ENCODE peak calls at places on chromosomes 5 and 9, in seven cellular contexts. One of them, this sample, is unnamed.

GRCh38 chr9:69097053-69097452 is 61.5 kb downstream of the FXN start:
- DNase-seq in HCT116: no peak
- DNase-seq in prostate gland: peak; percentile 45
- DNase-seq in IMR-90: peak; percentile 84
- DNase-seq in heart left ventricle: no peak
- DNase-seq in mammary epithelial cell: peak; percentile 93
- DNase-seq in brain microvascular endothelial cell: peak; percentile 59
- DNase-seq in this sample: no peak

GRCh38 chr5:180723936-180724335 is 15.9 kb downstream of the OR2Y1 start:
- DNase-seq in HCT116: no peak
- DNase-seq in prostate gland: no peak
- DNase-seq in IMR-90: no peak
- DNase-seq in heart left ventricle: no peak
- DNase-seq in mammary epithelial cell: no peak
- DNase-seq in brain microvascular endothelial cell: no peak
- DNase-seq in this sample: no peak

GRCh38 chr9:22682536-22683392 is 236.1 kb downstream of the DMRTA1 start:
- DNase-seq in HCT116: no peak
- DNase-seq in prostate gland: no peak
- DNase-seq in IMR-90: peak; percentile 89
- DNase-seq in heart left ventricle: no peak
- DNase-seq in mammary epithelial cell: peak; percentile 62
- DNase-seq in brain microvascular endothelial cell: no peak
- DNase-seq in this sample: peak; percentile 18

GRCh38 chr9:133005957-133006356 is 24.8 kb upstream of the GTF3C5 start:
- DNase-seq in HCT116: no peak
- DNase-seq in prostate gland: no peak
- DNase-seq in IMR-90: no peak
- DNase-seq in heart left ventricle: no peak
- DNase-seq in mammary epithelial cell: no peak
- DNase-seq in brain microvascular endothelial cell: no peak
- DNase-seq in this sample: no peak

GRCh38 chr9:89078860-89079259 is 87.6 kb downstream of the S1PR3 start:
- DNase-seq in HCT116: no peak
- DNase-seq in prostate gland: no peak
- DNase-seq in IMR-90: peak; percentile 57
- DNase-seq in heart left ventricle: no peak
- DNase-seq in mammary epithelial cell: no peak
- DNase-seq in brain microvascular endothelial cell: peak; percentile 31
- DNase-seq in this sample: no peak

GRCh38 chr5:139760066-139761056 is 35.2 kb upstream of the PSD2 start:
- DNase-seq in HCT116: no peak
- DNase-seq in prostate gland: no peak
- DNase-seq in IMR-90: peak; percentile 51
- DNase-seq in heart left ventricle: no peak
- DNase-seq in mammary epithelial cell: no peak
- DNase-seq in brain microvascular endothelial cell: peak; percentile 19
- DNase-seq in this sample: no peak

GRCh38 chr9:92247981-92248380 is 45.5 kb downstream of the IARS1 start:
- DNase-seq in HCT116: no peak
- DNase-seq in prostate gland: no peak
- DNase-seq in IMR-90: no peak
- DNase-seq in heart left ventricle: no peak
- DNase-seq in mammary epithelial cell: no peak
- DNase-seq in brain microvascular endothelial cell: no peak
- DNase-seq in this sample: no peak

GRCh38 chr9:87063883-87064282 is 116.6 kb upstream of the GAS1 start:
- DNase-seq in HCT116: no peak
- DNase-seq in prostate gland: no peak
- DNase-seq in IMR-90: peak; percentile 64
- DNase-seq in heart left ventricle: no peak
- DNase-seq in mammary epithelial cell: peak; percentile 66
- DNase-seq in brain microvascular endothelial cell: peak; percentile 64
- DNase-seq in this sample: no peak

GRCh38 chr9:69122086-69122390 is 52.0 kb upstream of the TJP2 start:
- DNase-seq in HCT116: no peak
- DNase-seq in prostate gland: peak; percentile 74
- DNase-seq in IMR-90: peak; percentile 61
- DNase-seq in heart left ventricle: peak; percentile 70
- DNase-seq in mammary epithelial cell: peak; percentile 67
- DNase-seq in brain microvascular endothelial cell: peak; percentile 53
- DNase-seq in this sample: peak; percentile 73

GRCh38 chr5:71782771-71783770 is 64.0 kb downstream of the CARTPT start:
- DNase-seq in HCT116: peak; percentile 59
- DNase-seq in prostate gland: peak; percentile 75
- DNase-seq in IMR-90: peak; percentile 75
- DNase-seq in heart left ventricle: peak; percentile 80
- DNase-seq in mammary epithelial cell: peak; percentile 47
- DNase-seq in brain microvascular endothelial cell: peak; percentile 81
- DNase-seq in this sample: peak; percentile 86

GRCh38 chr9:72440383-72440782 is 75.4 kb upstream of the ZFAND5 start:
- DNase-seq in HCT116: no peak
- DNase-seq in prostate gland: no peak
- DNase-seq in IMR-90: no peak
- DNase-seq in heart left ventricle: no peak
- DNase-seq in mammary epithelial cell: no peak
- DNase-seq in brain microvascular endothelial cell: no peak
- DNase-seq in this sample: no peak

GRCh38 chr9:34405719-34406118 is 29.0 kb upstream of the MYORG start:
- DNase-seq in HCT116: no peak
- DNase-seq in prostate gland: no peak
- DNase-seq in IMR-90: peak; percentile 71
- DNase-seq in heart left ventricle: no peak
- DNase-seq in mammary epithelial cell: no peak
- DNase-seq in brain microvascular endothelial cell: peak; percentile 42
- DNase-seq in this sample: no peak

GRCh38 chr9:131717719-131718460 is 22.0 kb downstream of the RAPGEF1 start:
- DNase-seq in HCT116: no peak
- DNase-seq in prostate gland: no peak
- DNase-seq in IMR-90: no peak
- DNase-seq in heart left ventricle: no peak
- DNase-seq in mammary epithelial cell: no peak
- DNase-seq in brain microvascular endothelial cell: no peak
- DNase-seq in this sample: no peak

GRCh38 chr5:10324519-10325370 is 17.0 kb upstream of the CMBL start:
- DNase-seq in HCT116: no peak
- DNase-seq in prostate gland: no peak
- DNase-seq in IMR-90: no peak
- DNase-seq in heart left ventricle: no peak
- DNase-seq in mammary epithelial cell: no peak
- DNase-seq in brain microvascular endothelial cell: no peak
- DNase-seq in this sample: no peak

GRCh38 chr5:9653061-9653460 is 22.9 kb upstream of the TAS2R1 start:
- DNase-seq in HCT116: no peak
- DNase-seq in prostate gland: no peak
- DNase-seq in IMR-90: no peak
- DNase-seq in heart left ventricle: no peak
- DNase-seq in mammary epithelial cell: no peak
- DNase-seq in brain microvascular endothelial cell: no peak
- DNase-seq in this sample: no peak

GRCh38 chr9:107176701-107177100 is 106.4 kb upstream of the RAD23B start:
- DNase-seq in HCT116: no peak
- DNase-seq in prostate gland: no peak
- DNase-seq in IMR-90: peak; percentile 28
- DNase-seq in heart left ventricle: no peak
- DNase-seq in mammary epithelial cell: no peak
- DNase-seq in brain microvascular endothelial cell: no peak
- DNase-seq in this sample: peak; percentile 21

GRCh38 chr5:30574761-30575160 is 618.7 kb upstream of the CDH6 start:
- DNase-seq in HCT116: no peak
- DNase-seq in prostate gland: no peak
- DNase-seq in IMR-90: peak; percentile 4
- DNase-seq in heart left ventricle: no peak
- DNase-seq in mammary epithelial cell: no peak
- DNase-seq in brain microvascular endothelial cell: no peak
- DNase-seq in this sample: no peak

GRCh38 chr5:146425023-146425422 is 22.1 kb upstream of the TCERG1 start:
- DNase-seq in HCT116: no peak
- DNase-seq in prostate gland: no peak
- DNase-seq in IMR-90: no peak
- DNase-seq in heart left ventricle: no peak
- DNase-seq in mammary epithelial cell: no peak
- DNase-seq in brain microvascular endothelial cell: no peak
- DNase-seq in this sample: no peak

GRCh38 chr5:146427619-146427997 is 19.5 kb upstream of the TCERG1 start:
- DNase-seq in HCT116: no peak
- DNase-seq in prostate gland: no peak
- DNase-seq in IMR-90: no peak
- DNase-seq in heart left ventricle: no peak
- DNase-seq in mammary epithelial cell: no peak
- DNase-seq in brain microvascular endothelial cell: no peak
- DNase-seq in this sample: no peak

GRCh38 chr5:146428658-146429057 is 18.5 kb upstream of the TCERG1 start:
- DNase-seq in HCT116: no peak
- DNase-seq in prostate gland: peak; percentile 85
- DNase-seq in IMR-90: no peak
- DNase-seq in heart left ventricle: no peak
- DNase-seq in mammary epithelial cell: peak; percentile 72
- DNase-seq in brain microvascular endothelial cell: no peak
- DNase-seq in this sample: no peak

GRCh38 chr5:146426305-146426704 is 20.8 kb upstream of the TCERG1 start:
- DNase-seq in HCT116: no peak
- DNase-seq in prostate gland: no peak
- DNase-seq in IMR-90: no peak
- DNase-seq in heart left ventricle: no peak
- DNase-seq in mammary epithelial cell: no peak
- DNase-seq in brain microvascular endothelial cell: no peak
- DNase-seq in this sample: no peak

DNA sequence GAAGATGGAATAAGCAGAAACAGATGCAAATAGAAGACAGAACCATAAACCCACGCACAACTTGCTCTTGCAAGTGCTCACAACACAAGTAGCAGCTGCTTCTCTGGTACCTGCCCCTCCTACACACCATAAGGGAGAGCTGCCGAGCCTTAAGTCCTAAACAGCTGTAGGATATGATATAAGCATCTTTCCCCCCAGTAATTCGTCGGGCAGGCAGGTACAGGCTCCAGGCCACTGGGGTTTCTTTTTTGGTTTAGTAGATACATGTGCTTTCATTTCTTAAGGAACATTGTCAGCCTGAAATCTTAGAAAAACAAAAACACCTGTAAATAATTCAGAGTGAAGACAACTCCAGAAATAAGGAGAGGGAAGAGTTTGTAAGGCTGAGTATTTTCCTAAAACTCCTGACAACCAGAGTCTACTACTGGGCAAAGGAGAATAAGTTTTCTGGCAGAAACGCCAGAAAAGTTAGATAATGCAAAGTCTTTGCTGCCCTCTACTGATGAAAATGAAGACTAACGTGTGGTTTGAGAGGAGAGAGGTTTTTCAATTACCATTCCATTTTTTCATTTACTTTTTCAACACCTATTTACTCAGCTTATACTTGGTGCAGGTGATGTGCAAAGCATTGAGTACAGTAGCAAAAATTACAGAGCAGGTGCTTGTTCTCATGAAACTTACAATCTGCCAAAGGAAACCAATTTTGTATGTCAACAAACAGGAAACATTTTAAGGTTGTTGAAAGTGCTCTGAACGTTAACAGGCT is 20.1 kb upstream of the TCERG1 start:
- DNase-seq in HCT116: peak; percentile 26
- DNase-seq in prostate gland: no peak
- DNase-seq in IMR-90: peak; percentile 52
- DNase-seq in heart left ventricle: no peak
- DNase-seq in mammary epithelial cell: peak; percentile 43
- DNase-seq in brain microvascular endothelial cell: peak; percentile 16
- DNase-seq in this sample: no peak
- TF ChIP-seq CTCF in HCT116: peak; percentile 60
- TF ChIP-seq CTCF in prostate gland: no peak
- TF ChIP-seq CTCF in IMR-90: peak; percentile 73
- TF ChIP-seq CTCF in heart left ventricle: peak; percentile 60
- TF ChIP-seq CTCF in mammary epithelial cell: peak; percentile 53
- TF ChIP-seq CTCF in brain microvascular endothelial cell: peak; percentile 49
- TF ChIP-seq CTCF in this sample: peak; percentile 70

GRCh38 chr9:114501786-114502682 is 3.2 kb downstream of the WHRN start:
- DNase-seq in HCT116: no peak
- DNase-seq in prostate gland: peak; percentile 31
- DNase-seq in IMR-90: peak; percentile 81
- DNase-seq in heart left ventricle: no peak
- DNase-seq in mammary epithelial cell: peak; percentile 57
- DNase-seq in brain microvascular endothelial cell: peak; percentile 24
- DNase-seq in this sample: no peak
- H3K4me3 ChIP-seq in HCT116: no peak overlapping the region
- H3K4me3 ChIP-seq in prostate gland: peak overlapping the region; percentile 6
- H3K4me3 ChIP-seq in IMR-90: no peak overlapping the region
- H3K4me3 ChIP-seq in heart left ventricle: no peak overlapping the region
- H3K4me3 ChIP-seq in mammary epithelial cell: peak overlapping the region; percentile 28
- H3K4me3 ChIP-seq in brain microvascular endothelial cell: no peak overlapping the region
- H3K4me3 ChIP-seq in this sample: no peak overlapping the region

DNA sequence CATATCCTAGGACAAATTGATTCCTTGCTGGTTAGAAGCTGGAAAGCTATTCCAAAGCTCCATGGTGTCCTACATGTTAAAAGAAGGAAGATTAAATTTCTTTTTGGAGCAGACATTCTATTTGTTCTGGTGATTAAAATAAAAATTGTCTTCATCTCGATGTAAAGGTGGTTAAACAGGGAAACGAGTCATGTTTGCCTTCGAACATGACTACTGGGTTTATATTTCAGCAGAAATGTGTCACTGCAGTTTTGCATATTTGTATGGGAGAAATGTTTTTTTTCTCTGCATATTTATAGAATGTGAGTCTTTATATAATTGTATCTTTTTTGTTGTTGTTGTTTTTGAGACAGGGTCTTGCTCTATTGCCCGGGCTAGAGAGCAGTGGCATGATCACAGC is 36.4 kb downstream of the ADAMTS12 start:
- DNase-seq in HCT116: no peak
- DNase-seq in prostate gland: no peak
- DNase-seq in IMR-90: peak; percentile 36
- DNase-seq in heart left ventricle: no peak
- DNase-seq in mammary epithelial cell: peak; percentile 47
- DNase-seq in brain microvascular endothelial cell: no peak
- DNase-seq in this sample: no peak
- H3K27ac ChIP-seq in HCT116: no peak overlapping the region
- H3K27ac ChIP-seq in prostate gland: no peak overlapping the region
- H3K27ac ChIP-seq in IMR-90: no peak overlapping the region
- H3K27ac ChIP-seq in heart left ventricle: no peak overlapping the region
- H3K27ac ChIP-seq in mammary epithelial cell: peak overlapping the region; percentile 36
- H3K27ac ChIP-seq in brain microvascular endothelial cell: peak overlapping the region; percentile 95
- H3K27ac ChIP-seq in this sample: no peak overlapping the region

DNA sequence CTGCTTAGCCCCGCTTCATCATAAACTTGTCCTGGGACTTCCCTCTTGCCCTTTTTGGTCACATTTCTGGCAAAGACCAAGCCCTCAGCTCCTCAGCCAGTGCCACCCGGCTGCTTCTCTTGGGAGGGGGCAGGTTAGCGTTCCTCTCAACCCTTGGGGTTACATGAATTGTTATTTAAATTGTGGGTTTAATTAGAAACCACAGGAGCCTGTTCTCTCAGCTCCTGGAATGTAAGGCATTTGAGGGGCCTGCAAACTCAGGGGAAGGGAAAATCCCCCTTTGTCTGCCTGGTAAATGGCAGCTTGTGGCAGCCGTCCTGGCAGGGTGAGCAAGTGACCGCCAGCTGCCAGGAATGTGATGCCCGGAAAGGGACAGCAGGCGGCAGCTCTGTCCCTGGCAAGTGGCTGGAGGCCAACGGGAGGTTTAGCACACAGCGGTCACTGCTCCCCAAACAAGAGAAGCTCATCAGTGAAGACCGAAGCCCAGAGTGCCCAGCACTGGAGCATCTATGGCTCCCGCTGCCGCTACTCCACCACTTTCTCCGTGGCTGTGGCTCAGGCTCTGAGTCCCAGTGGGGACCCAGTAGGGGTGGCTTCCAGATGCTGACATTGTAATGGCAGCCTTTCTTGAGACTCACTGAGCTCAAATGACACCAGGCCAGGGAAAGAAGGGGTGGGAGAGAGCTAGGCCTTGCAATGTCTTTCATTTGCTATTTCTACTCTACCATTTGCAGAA is 51.7 kb downstream of the SHB start:
- DNase-seq in HCT116: no peak
- DNase-seq in prostate gland: peak; percentile 85
- DNase-seq in IMR-90: peak; percentile 62
- DNase-seq in heart left ventricle: peak; percentile 74
- DNase-seq in mammary epithelial cell: peak; percentile 52
- DNase-seq in brain microvascular endothelial cell: peak; percentile 54
- DNase-seq in this sample: peak; percentile 85
- TF ChIP-seq CTCF in HCT116: peak; percentile 8
- TF ChIP-seq CTCF in prostate gland: no peak
- TF ChIP-seq CTCF in IMR-90: peak; percentile 29
- TF ChIP-seq CTCF in heart left ventricle: peak; percentile 53
- TF ChIP-seq CTCF in mammary epithelial cell: peak; percentile 20
- TF ChIP-seq CTCF in brain microvascular endothelial cell: peak; percentile 42
- TF ChIP-seq CTCF in this sample: peak; percentile 58

This sample was measured in psoas muscle.